ENCODE peak calls at places on chromosomes 16 and 17, in nine cellular contexts. Y is transverse colon, Q is A549, H is tibial nerve, T is HCT116, F is heart left ventricle, K is H1, E is stomach, A is IMR-90. V is an unnamed sample. For H3K4me1, the result is how much of the 10 kb centered on the place peaks cover.

GRCh38 chr17:2961446-2961845 is 102.0 kb downstream of the OR1D5 start:
- DNase-seq in Y (no peak), Q (no peak), H (no peak), T (no peak), F (no peak), K (no peak), E (no peak), A (no peak), V (no peak)

GRCh38 chr16:17963185-17963836 is 373.2 kb downstream of the NPIPA8 start:
- DNase-seq in Y (no peak), Q (no peak), H (no peak), T (no peak), F (no peak), K (no peak), E (no peak), A (no peak), V (no peak)

GRCh38 chr17:9021158-9021984 is at the start of gene NTN1:
- DNase-seq in Y (peak), Q (no peak), H (peak), T (no peak), F (peak), K (no peak), E (peak), A (peak), V (no peak)

GRCh38 chr17:50056961-50057330 is 1.0 kb downstream of the ITGA3 start:
- DNase-seq in Y (peak), Q (no peak), H (no peak), T (no peak), F (no peak), K (no peak), E (peak), A (peak), V (no peak)

GRCh38 chr16:15031596-15031995 is 24.3 kb downstream of the NTAN1 start:
- DNase-seq in Y (peak), Q (no peak), H (no peak), T (no peak), F (no peak), K (no peak), E (no peak), A (no peak), V (no peak)

GRCh38 chr16:54203851-54204505 is 82.6 kb downstream of the IRX3 start:
- DNase-seq in Y (no peak), Q (no peak), H (no peak), T (no peak), F (no peak), K (no peak), E (no peak), A (no peak), V (no peak)

GRCh38 chr17:35981908-35982330 is 622 bp upstream of the CCL16 start:
- DNase-seq in Y (peak), Q (no peak), H (no peak), T (no peak), F (no peak), K (no peak), E (no peak), A (no peak), V (no peak)

GRCh38 chr17:1082579-1082978 is 85.7 kb downstream of the TIMM22 start:
- DNase-seq in Y (no peak), Q (no peak), H (no peak), T (no peak), F (peak), K (no peak), E (peak), A (peak), V (no peak)

GRCh38 chr17:17781591-17782424 is 55.0 kb downstream of the SREBF1 start:
- DNase-seq in Y (peak), Q (peak), H (peak), T (no peak), F (peak), K (no peak), E (peak), A (peak), V (peak)

GRCh38 chr16:11372073-11372923 is 27.0 kb downstream of the RMI2 start:
- DNase-seq in Y (no peak), Q (no peak), H (no peak), T (no peak), F (no peak), K (no peak), E (no peak), A (no peak), V (no peak)

DNA sequence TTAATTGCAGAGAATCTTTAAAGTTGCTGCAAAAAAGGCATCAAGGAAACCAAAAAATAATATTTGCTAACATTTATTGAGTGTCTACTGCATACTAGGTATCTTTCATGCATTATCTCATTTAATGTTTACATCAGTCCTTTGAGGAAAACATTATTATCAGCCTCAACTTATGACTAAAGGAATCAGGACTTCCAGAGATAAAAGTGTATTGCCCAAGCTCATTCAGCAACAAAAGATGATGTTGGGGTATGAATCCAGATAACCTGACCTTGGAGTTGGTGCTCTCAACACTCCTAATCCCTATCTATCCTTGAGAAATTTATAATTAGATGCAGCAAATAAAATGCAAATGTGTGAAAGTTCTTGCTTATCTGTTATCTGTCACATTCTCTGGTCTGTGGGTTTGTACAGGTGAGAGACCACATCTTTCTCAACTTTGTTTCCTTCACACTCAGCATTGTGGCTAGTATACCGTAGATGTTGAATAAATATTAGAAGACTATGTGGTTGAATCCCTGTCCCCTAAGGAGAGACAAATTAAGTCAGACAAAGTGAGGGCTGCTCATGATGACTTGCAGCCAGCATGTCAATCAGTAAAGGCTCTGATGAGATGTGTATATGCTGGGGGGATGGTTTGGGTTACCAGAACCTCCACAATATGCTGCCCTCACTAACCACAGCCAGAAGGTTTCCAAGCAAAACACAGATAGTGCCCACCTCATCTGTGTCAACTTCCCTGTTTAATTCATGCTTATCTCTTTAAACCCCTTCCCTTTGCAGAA is 82.6 kb downstream of the NOG start:
- DNase-seq in Y (no peak), Q (no peak), H (no peak), T (no peak), F (no peak), K (no peak), E (no peak), A (no peak), V (no peak)
- TF ChIP-seq POLR2A in Y (no peak), Q (no peak), H (no peak), T (no peak), F (no peak), K (no peak), E (no peak), A (no peak), V (no peak)

GRCh38 chr16:82788919-82789318 is 162.2 kb downstream of the CDH13 start:
- DNase-seq in Y (no peak), Q (no peak), H (no peak), T (no peak), F (no peak), K (no peak), E (no peak), A (no peak), V (no peak)
- H3K4me1 ChIP-seq in Y (under half), Q (under half), H (under half), T (under half), F (under half), K (under half), E (under half), A (under half), V (under half)

GRCh38 chr17:41863074-41863843 is 2.0 kb downstream of the KLHL11 start:
- DNase-seq in Y (no peak), Q (no peak), H (no peak), T (no peak), F (no peak), K (no peak), E (no peak), A (no peak), V (no peak)
- H3K4me3 ChIP-seq in Y (no peak), Q (peak), H (peak), T (peak), F (peak), K (peak), E (peak), A (peak), V (peak)

GRCh38 chr17:29163563-29163962 is 16.6 kb downstream of the MYO18A start:
- DNase-seq in Y (no peak), Q (no peak), H (no peak), T (no peak), F (no peak), K (no peak), E (no peak), A (no peak), V (no peak)
- TF ChIP-seq POLR2A in Y (no peak), Q (no peak), H (no peak), T (no peak), F (no peak), K (no peak), E (no peak), A (no peak), V (no peak)

GRCh38 chr17:4944554-4945175 is 3.7 kb downstream of the PFN1 start:
- DNase-seq in Y (no peak), Q (no peak), H (no peak), T (no peak), F (peak), K (no peak), E (no peak), A (no peak), V (no peak)

GRCh38 chr17:4942760-4943508 is 2.9 kb downstream of the RNF167 start:
- DNase-seq in Y (no peak), Q (no peak), H (no peak), T (no peak), F (no peak), K (no peak), E (no peak), A (no peak), V (no peak)

GRCh38 chr17:4945944-4946280 is 2.4 kb downstream of the PFN1 start:
- DNase-seq in Y (no peak), Q (no peak), H (no peak), T (no peak), F (no peak), K (no peak), E (no peak), A (no peak), V (no peak)

GRCh38 chr17:4945176-4945943 is 3.0 kb downstream of the PFN1 start:
- DNase-seq in Y (peak), Q (peak), H (peak), T (peak), F (peak), K (no peak), E (peak), A (peak), V (peak)

GRCh38 chr17:4944163-4944553 is 4.1 kb downstream of the RNF167 start:
- DNase-seq in Y (peak), Q (no peak), H (no peak), T (no peak), F (no peak), K (no peak), E (no peak), A (no peak), V (no peak)
- H3K4me1 ChIP-seq in Y (half or more), Q (half or more), H (half or more), T (under half), F (half or more), K (under half), E (under half), A (under half), V (under half)

GRCh38 chr17:65558311-65558682 is 3.2 kb downstream of the AXIN2 start:
- DNase-seq in Y (no peak), Q (no peak), H (no peak), T (no peak), F (no peak), K (no peak), E (no peak), A (no peak), V (no peak)

GRCh38 chr17:65560628-65561371 is 648 bp downstream of the AXIN2 start:
- DNase-seq in Y (peak), Q (peak), H (peak), T (peak), F (peak), K (peak), E (peak), A (peak), V (peak)

GRCh38 chr17:65558683-65559311 is 2.7 kb downstream of the AXIN2 start:
- DNase-seq in Y (no peak), Q (no peak), H (no peak), T (no peak), F (no peak), K (no peak), E (no peak), A (no peak), V (peak)

GRCh38 chr17:65559802-65560627 is 1.4 kb downstream of the AXIN2 start:
- DNase-seq in Y (peak), Q (peak), H (peak), T (no peak), F (peak), K (no peak), E (peak), A (no peak), V (peak)

DNA sequence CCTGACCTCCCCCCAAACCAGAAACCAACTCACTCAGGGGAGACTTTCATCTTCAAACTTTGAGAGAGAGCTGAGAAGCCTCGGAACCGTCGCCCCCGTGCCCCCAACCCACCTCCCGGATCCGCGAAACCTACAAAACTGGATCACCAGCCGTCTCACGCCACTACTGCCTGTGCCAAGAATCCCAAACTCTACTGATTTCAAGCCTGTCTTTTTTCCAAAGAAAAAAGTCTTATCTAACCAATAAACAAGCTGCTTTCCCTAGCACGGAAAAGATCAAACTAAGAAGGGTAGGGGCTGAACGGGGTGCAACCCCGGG is 2.0 kb downstream of the AXIN2 start:
- DNase-seq in Y (no peak), Q (no peak), H (no peak), T (no peak), F (no peak), K (no peak), E (no peak), A (no peak), V (no peak)
- H3K4me3 ChIP-seq in Y (peak), Q (peak), H (peak), T (peak), F (peak), K (peak), E (no peak), A (peak), V (peak)

DNA sequence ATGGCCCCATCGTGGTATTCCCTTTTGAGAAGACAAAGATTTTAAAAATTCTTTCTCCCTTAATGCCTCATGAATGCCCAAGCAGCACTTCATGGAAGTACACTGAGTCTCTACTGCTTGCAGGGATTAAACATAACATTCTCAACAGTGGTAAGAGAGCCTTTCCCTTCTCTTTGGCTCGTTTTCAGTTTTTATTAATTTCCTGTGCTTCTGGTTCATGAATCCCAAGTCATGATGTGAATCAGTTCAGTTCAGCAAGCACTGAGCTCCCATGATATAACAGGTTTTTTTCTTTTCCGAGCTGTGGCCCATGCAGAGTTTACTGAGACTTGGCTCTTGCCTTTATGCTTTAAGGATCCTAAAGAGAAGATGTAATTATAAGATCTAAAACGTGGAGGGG is 175.3 kb downstream of the WWOX start:
- DNase-seq in Y (no peak), Q (no peak), H (no peak), T (no peak), F (no peak), K (no peak), E (no peak), A (no peak), V (no peak)
- TF ChIP-seq POLR2A in Y (no peak), Q (no peak), H (no peak), T (no peak), F (no peak), K (no peak), E (no peak), A (no peak), V (no peak)

GRCh38 chr17:59361916-59362810 is 30.7 kb downstream of the YPEL2 start:
- DNase-seq in Y (no peak), Q (no peak), H (no peak), T (no peak), F (no peak), K (no peak), E (no peak), A (peak), V (no peak)
- H3K4me1 ChIP-seq in Y (half or more), Q (under half), H (half or more), T (under half), F (half or more), K (under half), E (half or more), A (under half), V (under half)